ENCODE peak calls at places on chromosomes 12 and 14, in six cellular contexts. One of them, this sample, is unnamed. For H3K4me1, the result is how much of the 10 kb centered on the place peaks cover.

GRCh38 chr12:3101309-3102022 is 24.3 kb downstream of the TSPAN9 start:
- DNase-seq in CD8-positive, alpha-beta memory T cell: no peak
- DNase-seq in uterus: peak
- DNase-seq in CD8-positive, alpha-beta T cell: no peak
- DNase-seq in gastrocnemius medialis: no peak
- DNase-seq in stomach: no peak
- DNase-seq in this sample: no peak

GRCh38 chr14:101175731-101176534 is 272.4 kb upstream of the RTL1 start:
- DNase-seq in stomach: no peak
- DNase-seq in CD8-positive, alpha-beta memory T cell: no peak
- DNase-seq in uterus: no peak
- DNase-seq in gastrocnemius medialis: no peak
- DNase-seq in CD8-positive, alpha-beta T cell: no peak
- DNase-seq in this sample: no peak

GRCh38 chr12:85036241-85036707 is at the start of the genes LRRIQ1 and TSPAN19:
- DNase-seq in CD8-positive, alpha-beta memory T cell: no peak
- DNase-seq in gastrocnemius medialis: peak
- DNase-seq in stomach: peak
- DNase-seq in CD8-positive, alpha-beta T cell: peak
- DNase-seq in uterus: peak
- DNase-seq in this sample: peak

GRCh38 chr12:75455839-75456238 is 24.7 kb upstream of the GLIPR1 start:
- DNase-seq in CD8-positive, alpha-beta memory T cell: no peak
- DNase-seq in gastrocnemius medialis: no peak
- DNase-seq in uterus: no peak
- DNase-seq in stomach: no peak
- DNase-seq in CD8-positive, alpha-beta T cell: no peak
- DNase-seq in this sample: no peak

GRCh38 chr14:63730659-63731058 is 2.8 kb upstream of the SGPP1 start:
- DNase-seq in uterus: no peak
- DNase-seq in CD8-positive, alpha-beta T cell: no peak
- DNase-seq in CD8-positive, alpha-beta memory T cell: no peak
- DNase-seq in stomach: no peak
- DNase-seq in gastrocnemius medialis: no peak
- DNase-seq in this sample: no peak

GRCh38 chr12:12442548-12443071 is 85.7 kb downstream of the BORCS5 start:
- DNase-seq in CD8-positive, alpha-beta memory T cell: no peak
- DNase-seq in stomach: no peak
- DNase-seq in CD8-positive, alpha-beta T cell: no peak
- DNase-seq in uterus: no peak
- DNase-seq in gastrocnemius medialis: no peak
- DNase-seq in this sample: no peak

GRCh38 chr14:35480119-35480769 is 53.7 kb upstream of the INSM2 start:
- DNase-seq in uterus: no peak
- DNase-seq in CD8-positive, alpha-beta T cell: no peak
- DNase-seq in gastrocnemius medialis: no peak
- DNase-seq in CD8-positive, alpha-beta memory T cell: no peak
- DNase-seq in stomach: no peak
- DNase-seq in this sample: no peak

GRCh38 chr12:464484-465267 is 4.9 kb downstream of the B4GALNT3 start:
- DNase-seq in stomach: peak
- DNase-seq in CD8-positive, alpha-beta T cell: no peak
- DNase-seq in CD8-positive, alpha-beta memory T cell: no peak
- DNase-seq in uterus: no peak
- DNase-seq in gastrocnemius medialis: peak
- DNase-seq in this sample: peak

GRCh38 chr14:95288672-95289322 is 30.9 kb downstream of the CLMN start:
- DNase-seq in CD8-positive, alpha-beta memory T cell: no peak
- DNase-seq in uterus: peak
- DNase-seq in CD8-positive, alpha-beta T cell: no peak
- DNase-seq in gastrocnemius medialis: no peak
- DNase-seq in stomach: no peak
- DNase-seq in this sample: no peak

GRCh38 chr12:45165284-45165683 is 50.6 kb upstream of the ANO6 start:
- DNase-seq in gastrocnemius medialis: no peak
- DNase-seq in CD8-positive, alpha-beta memory T cell: no peak
- DNase-seq in stomach: no peak
- DNase-seq in uterus: no peak
- DNase-seq in CD8-positive, alpha-beta T cell: no peak
- DNase-seq in this sample: no peak

GRCh38 chr12:86666311-86666710 is 410.1 kb upstream of the MGAT4C start:
- DNase-seq in CD8-positive, alpha-beta T cell: no peak
- DNase-seq in uterus: no peak
- DNase-seq in CD8-positive, alpha-beta memory T cell: no peak
- DNase-seq in stomach: no peak
- DNase-seq in gastrocnemius medialis: no peak
- DNase-seq in this sample: no peak

GRCh38 chr12:45994736-45995135 is 4.4 kb upstream of the SCAF11 start:
- DNase-seq in uterus: no peak
- DNase-seq in gastrocnemius medialis: no peak
- DNase-seq in stomach: no peak
- DNase-seq in CD8-positive, alpha-beta memory T cell: no peak
- DNase-seq in CD8-positive, alpha-beta T cell: no peak
- DNase-seq in this sample: no peak

GRCh38 chr12:1811281-1811947 is 9.0 kb upstream of the LRTM2 start:
- DNase-seq in stomach: no peak
- DNase-seq in uterus: no peak
- DNase-seq in CD8-positive, alpha-beta memory T cell: peak
- DNase-seq in CD8-positive, alpha-beta T cell: peak
- DNase-seq in gastrocnemius medialis: no peak
- DNase-seq in this sample: no peak

DNA sequence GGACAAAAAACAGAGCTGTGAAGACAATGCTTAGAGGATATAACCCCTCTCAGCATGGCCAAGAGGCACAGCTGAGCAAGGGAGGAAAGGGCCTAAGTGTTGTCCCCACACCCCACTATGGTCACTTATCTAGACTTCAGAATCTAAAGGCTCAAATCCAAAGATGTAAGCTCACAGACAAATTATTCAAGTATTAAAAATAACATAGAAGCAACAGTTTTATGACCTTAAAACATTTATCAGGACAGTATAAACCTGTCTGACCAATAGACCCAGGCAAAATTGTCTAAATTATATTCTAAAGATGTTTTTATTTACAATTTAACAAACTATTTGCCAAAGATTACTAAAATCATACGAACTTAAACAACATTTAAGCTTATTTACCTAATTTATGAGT is 28.1 kb upstream of the PRICKLE1 start:
- DNase-seq in stomach: no peak
- DNase-seq in CD8-positive, alpha-beta T cell: no peak
- DNase-seq in gastrocnemius medialis: no peak
- DNase-seq in CD8-positive, alpha-beta memory T cell: no peak
- DNase-seq in uterus: no peak
- DNase-seq in this sample: no peak
- H3K4me1 ChIP-seq in stomach: under half
- H3K4me1 ChIP-seq in CD8-positive, alpha-beta T cell: under half
- H3K4me1 ChIP-seq in gastrocnemius medialis: under half
- H3K4me1 ChIP-seq in CD8-positive, alpha-beta memory T cell: under half
- H3K4me1 ChIP-seq in uterus: under half
- H3K4me1 ChIP-seq in this sample: under half

GRCh38 chr12:124386059-124386458 is 91.2 kb downstream of the RFLNA start:
- DNase-seq in uterus: no peak
- DNase-seq in stomach: no peak
- DNase-seq in gastrocnemius medialis: peak
- DNase-seq in CD8-positive, alpha-beta T cell: no peak
- DNase-seq in CD8-positive, alpha-beta memory T cell: no peak
- DNase-seq in this sample: no peak

GRCh38 chr12:124386661-124387509 is 92.0 kb downstream of the RFLNA start:
- DNase-seq in uterus: no peak
- DNase-seq in CD8-positive, alpha-beta memory T cell: no peak
- DNase-seq in gastrocnemius medialis: peak
- DNase-seq in CD8-positive, alpha-beta T cell: no peak
- DNase-seq in stomach: no peak
- DNase-seq in this sample: peak

GRCh38 chr12:124384299-124384894 is 89.5 kb downstream of the RFLNA start:
- DNase-seq in gastrocnemius medialis: no peak
- DNase-seq in stomach: no peak
- DNase-seq in uterus: no peak
- DNase-seq in CD8-positive, alpha-beta T cell: no peak
- DNase-seq in CD8-positive, alpha-beta memory T cell: no peak
- DNase-seq in this sample: no peak

GRCh38 chr12:124387510-124387855 is 92.6 kb downstream of the RFLNA start:
- DNase-seq in CD8-positive, alpha-beta memory T cell: no peak
- DNase-seq in gastrocnemius medialis: peak
- DNase-seq in uterus: no peak
- DNase-seq in stomach: peak
- DNase-seq in CD8-positive, alpha-beta T cell: no peak
- DNase-seq in this sample: peak

DNA sequence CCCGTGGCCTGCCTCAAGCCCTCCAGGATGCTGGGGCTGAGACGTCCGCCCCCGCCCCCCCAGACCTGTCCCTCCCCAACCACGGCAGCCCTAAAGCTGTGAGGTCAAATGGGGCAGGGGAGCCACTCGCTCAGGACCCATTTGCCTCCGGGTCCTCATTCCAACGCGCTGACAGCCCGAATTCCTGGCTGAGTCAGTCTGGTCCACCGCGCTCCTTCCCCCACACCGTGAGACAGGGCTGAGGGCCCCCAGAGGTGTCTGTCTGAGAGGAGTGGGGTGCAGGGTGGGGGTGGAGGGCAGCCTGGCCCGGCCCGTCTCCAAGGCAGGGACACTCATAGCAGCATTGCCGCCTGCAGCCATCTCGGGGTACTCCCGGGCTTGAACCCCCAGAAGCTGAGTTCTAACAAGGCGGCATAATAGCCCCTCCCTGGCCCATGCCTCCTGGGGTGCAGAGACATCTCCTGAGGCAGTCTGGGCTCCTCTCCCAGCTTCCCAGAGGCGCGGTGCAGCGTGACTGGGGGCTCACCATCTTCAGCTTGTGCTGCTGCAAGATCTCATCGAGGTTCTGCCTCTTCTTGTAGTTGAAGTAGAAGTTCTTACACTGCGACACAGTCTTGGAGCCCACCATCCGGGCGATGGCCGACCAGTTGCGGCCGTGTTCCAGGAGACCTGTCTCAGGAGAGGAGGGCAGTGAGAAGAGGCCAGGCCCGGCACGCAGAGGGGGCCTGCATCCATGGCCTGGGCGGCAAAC is 90.5 kb downstream of the RFLNA start:
- DNase-seq in CD8-positive, alpha-beta memory T cell: no peak
- DNase-seq in stomach: no peak
- DNase-seq in CD8-positive, alpha-beta T cell: no peak
- DNase-seq in gastrocnemius medialis: no peak
- DNase-seq in uterus: peak
- DNase-seq in this sample: no peak
- H3K4me1 ChIP-seq in CD8-positive, alpha-beta memory T cell: under half
- H3K4me1 ChIP-seq in stomach: half or more
- H3K4me1 ChIP-seq in CD8-positive, alpha-beta T cell: under half
- H3K4me1 ChIP-seq in gastrocnemius medialis: half or more
- H3K4me1 ChIP-seq in uterus: under half
- H3K4me1 ChIP-seq in this sample: half or more

GRCh38 chr14:61525293-61526011 is 169.9 kb upstream of the HIF1A start:
- DNase-seq in stomach: peak
- DNase-seq in CD8-positive, alpha-beta memory T cell: peak
- DNase-seq in CD8-positive, alpha-beta T cell: no peak
- DNase-seq in gastrocnemius medialis: peak
- DNase-seq in uterus: no peak
- DNase-seq in this sample: peak

GRCh38 chr14:61526405-61527312 is 168.7 kb upstream of the HIF1A start:
- DNase-seq in CD8-positive, alpha-beta memory T cell: no peak
- DNase-seq in CD8-positive, alpha-beta T cell: no peak
- DNase-seq in gastrocnemius medialis: peak
- DNase-seq in uterus: no peak
- DNase-seq in stomach: peak
- DNase-seq in this sample: peak

GRCh38 chr14:61524936-61525292 is 170.4 kb upstream of the HIF1A start:
- DNase-seq in CD8-positive, alpha-beta memory T cell: no peak
- DNase-seq in uterus: no peak
- DNase-seq in stomach: no peak
- DNase-seq in CD8-positive, alpha-beta T cell: no peak
- DNase-seq in gastrocnemius medialis: no peak
- DNase-seq in this sample: no peak

GRCh38 chr14:61523751-61524150 is 171.6 kb upstream of the HIF1A start:
- DNase-seq in gastrocnemius medialis: no peak
- DNase-seq in uterus: no peak
- DNase-seq in CD8-positive, alpha-beta T cell: no peak
- DNase-seq in CD8-positive, alpha-beta memory T cell: no peak
- DNase-seq in stomach: no peak
- DNase-seq in this sample: no peak

DNA sequence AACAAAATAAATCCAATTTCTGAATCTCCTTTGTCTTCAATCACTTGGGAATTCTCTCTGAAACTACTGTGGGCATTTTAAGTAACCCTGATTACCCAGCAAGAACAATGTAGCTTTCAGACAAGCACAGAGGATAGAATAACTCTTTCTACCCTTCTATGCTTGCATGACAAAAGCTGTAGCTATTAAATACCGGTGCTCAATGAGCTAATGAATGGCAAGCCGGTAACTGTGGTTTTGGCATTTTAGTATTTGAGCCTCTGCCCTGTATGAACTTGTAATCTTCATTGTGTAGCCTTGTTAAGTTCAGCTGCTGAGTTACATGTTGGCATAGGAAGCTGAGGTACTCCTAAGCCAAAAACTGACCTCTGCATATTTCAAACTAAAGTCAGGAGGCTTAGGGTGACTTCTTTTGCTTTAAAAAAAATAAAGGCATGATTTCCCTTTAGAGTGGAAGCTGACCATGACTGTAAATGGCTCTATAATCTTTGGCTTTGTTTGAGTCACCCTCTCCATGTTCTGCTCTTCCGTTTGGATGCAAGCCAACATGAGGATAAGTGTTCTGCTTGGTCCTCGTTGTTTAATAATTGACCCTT is 171.0 kb upstream of the HIF1A start:
- DNase-seq in stomach: no peak
- DNase-seq in CD8-positive, alpha-beta memory T cell: no peak
- DNase-seq in gastrocnemius medialis: no peak
- DNase-seq in uterus: no peak
- DNase-seq in CD8-positive, alpha-beta T cell: no peak
- DNase-seq in this sample: no peak
- H3K4me1 ChIP-seq in stomach: under half
- H3K4me1 ChIP-seq in CD8-positive, alpha-beta memory T cell: half or more
- H3K4me1 ChIP-seq in gastrocnemius medialis: under half
- H3K4me1 ChIP-seq in uterus: under half
- H3K4me1 ChIP-seq in CD8-positive, alpha-beta T cell: under half
- H3K4me1 ChIP-seq in this sample: half or more

GRCh38 chr14:69696633-69697557 is 70.0 kb upstream of the SRSF5 start:
- DNase-seq in CD8-positive, alpha-beta memory T cell: no peak
- DNase-seq in gastrocnemius medialis: no peak
- DNase-seq in CD8-positive, alpha-beta T cell: no peak
- DNase-seq in stomach: no peak
- DNase-seq in uterus: no peak
- DNase-seq in this sample: peak
- H3K4me1 ChIP-seq in CD8-positive, alpha-beta memory T cell: under half
- H3K4me1 ChIP-seq in gastrocnemius medialis: half or more
- H3K4me1 ChIP-seq in CD8-positive, alpha-beta T cell: under half
- H3K4me1 ChIP-seq in stomach: half or more
- H3K4me1 ChIP-seq in uterus: under half
- H3K4me1 ChIP-seq in this sample: half or more

This sample was measured in adrenal gland.